ENCODE peak calls at places on chromosomes 1 and 21, in five cellular contexts. J, L, P, H and W are unnamed samples.

GRCh38 chr1:11321656-11322491 is 48.9 kb downstream of the UBIAD1 start:
- DNase-seq in P (no peak), J (no peak), H (no peak), L (no peak), W (no peak)

GRCh38 chr1:152495066-152495675 is 15.4 kb upstream of the LCE5A start:
- DNase-seq in J (peak; percentile 78), H (no peak), L (no peak), P (no peak), W (no peak)

GRCh38 chr1:27044613-27045091 is 32.0 kb upstream of the TENT5B start:
- DNase-seq in P (peak; percentile 87), L (peak; percentile 97), H (peak; percentile 86), J (peak; percentile 96), W (no peak)

GRCh38 chr1:172154571-172154970 is 265.9 kb upstream of the C1orf105 start:
- DNase-seq in P (no peak), H (no peak), L (no peak), J (no peak), W (no peak)

GRCh38 chr1:39047374-39048229 is 21.5 kb downstream of the NDUFS5 start:
- DNase-seq in H (no peak), P (peak; percentile 19), J (peak; percentile 47), L (no peak), W (no peak)

GRCh38 chr21:25907573-25908275 is 173.0 kb downstream of the GABPA start:
- DNase-seq in P (no peak), L (no peak), J (no peak), H (no peak), W (no peak)

GRCh38 chr1:160868141-160868540 is 5.5 kb upstream of the CD244 start:
- DNase-seq in J (no peak), P (no peak), H (no peak), L (no peak), W (no peak)

GRCh38 chr1:156090822-156091188 is 8.5 kb upstream of the MEX3A start:
- DNase-seq in L (peak; percentile 97), J (peak; percentile 95), P (peak; percentile 82), H (peak; percentile 85), W (peak; percentile 87)

GRCh38 chr1:22117851-22118250 is 25.0 kb downstream of the WNT4 start:
- DNase-seq in L (no peak), J (no peak), P (no peak), H (no peak), W (no peak)

GRCh38 chr1:8211620-8212442 is 106.1 kb upstream of the SLC45A1 start:
- DNase-seq in L (peak; percentile 82), P (no peak), H (no peak), J (no peak), W (no peak)

GRCh38 chr21:34126691-34127090 is 53.3 kb downstream of the MRPS6 start:
- DNase-seq in L (no peak), P (no peak), H (no peak), J (no peak), W (no peak)

GRCh38 chr21:34128674-34129038 is 55.3 kb downstream of the MRPS6 start:
- DNase-seq in L (no peak), P (no peak), J (no peak), H (no peak), W (no peak)

GRCh38 chr21:34129039-34129891 is 55.9 kb downstream of the MRPS6 start:
- DNase-seq in P (peak; percentile 58), J (no peak), H (peak; percentile 38), L (no peak), W (no peak)

GRCh38 chr21:34126269-34126668 is 52.9 kb downstream of the MRPS6 start:
- DNase-seq in J (no peak), L (no peak), P (no peak), H (no peak), W (no peak)

GRCh38 chr21:34128124-34128523 is 54.7 kb downstream of the MRPS6 start:
- DNase-seq in L (no peak), H (no peak), J (no peak), P (no peak), W (no peak)
- H3K4me1 ChIP-seq in L (peaks cover 20% of the 10 kb centered on the region), H (peaks cover 59% of the 10 kb centered on the region), J (no peaks in the 10 kb centered on the region), P (peaks cover 61% of the 10 kb centered on the region), W (peaks cover 6% of the 10 kb centered on the region)

GRCh38 chr1:33242652-33243051 is 13.6 kb upstream of the ZNF362 start:
- DNase-seq in P (no peak), H (no peak), J (no peak), L (no peak), W (no peak)

GRCh38 chr1:33241866-33242265 is 14.4 kb upstream of the ZNF362 start:
- DNase-seq in P (no peak), L (peak; percentile 12), J (no peak), H (no peak), W (no peak)

GRCh38 chr1:33246171-33246570 is 10.1 kb upstream of the ZNF362 start:
- DNase-seq in H (no peak), J (no peak), L (peak; percentile 61), P (no peak), W (no peak)

GRCh38 chr1:33244809-33245186 is 11.5 kb upstream of the ZNF362 start:
- DNase-seq in L (peak; percentile 10), J (peak; percentile 56), P (no peak), H (no peak), W (no peak)

DNA sequence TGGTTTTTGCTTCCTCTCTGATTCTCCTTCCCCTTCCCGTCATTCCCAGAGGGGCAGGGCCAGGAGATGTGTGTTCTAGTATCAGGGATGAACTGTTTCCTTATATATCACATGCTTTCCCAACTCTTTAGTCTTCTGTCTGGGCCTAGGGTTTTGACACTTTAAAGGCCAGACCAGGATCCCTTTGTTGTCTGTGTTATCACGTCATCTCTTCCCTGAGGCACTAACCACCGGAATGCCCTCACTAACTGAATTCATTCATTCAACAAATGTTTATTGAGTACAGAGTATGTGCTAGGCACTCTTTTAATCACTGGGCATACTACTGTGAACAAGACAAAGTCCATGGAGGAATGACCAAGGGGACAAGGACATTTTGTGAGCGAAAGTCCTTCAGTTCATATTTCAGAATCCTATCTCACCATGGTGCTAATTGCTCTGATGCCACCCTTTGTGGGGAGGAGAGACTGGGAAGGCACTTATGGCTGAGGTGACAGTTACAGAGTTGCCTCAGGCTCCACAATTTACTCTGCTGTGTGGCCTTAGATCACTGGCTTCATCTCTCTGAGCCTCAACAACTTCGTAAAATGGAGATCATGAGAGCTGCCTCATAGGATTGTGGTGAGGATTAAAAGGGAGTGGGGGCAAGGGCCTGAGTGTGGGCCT is 12.0 kb upstream of the ZNF362 start:
- DNase-seq in P (no peak), H (no peak), L (peak; percentile 0), J (no peak), W (no peak)
- H3K27ac ChIP-seq in P (peak overlapping the region; percentile 20), H (no peak overlapping the region), L (no peak overlapping the region), J (no peak overlapping the region), W (no peak overlapping the region)

GRCh38 chr1:93581917-93582850 is 99.5 kb downstream of the BCAR3 start:
- DNase-seq in P (no peak), J (no peak), H (no peak), L (no peak), W (no peak)

GRCh38 chr1:93578433-93578830 is 103.2 kb downstream of the BCAR3 start:
- DNase-seq in P (peak; percentile 12), H (no peak), L (no peak), J (no peak), W (no peak)

GRCh38 chr1:93578911-93579825 is 102.5 kb downstream of the BCAR3 start:
- DNase-seq in P (peak; percentile 12), J (no peak), H (no peak), L (no peak), W (no peak)

GRCh38 chr1:93577536-93578432 is 103.9 kb downstream of the BCAR3 start:
- DNase-seq in J (no peak), L (no peak), P (peak; percentile 11), H (no peak), W (no peak)

DNA sequence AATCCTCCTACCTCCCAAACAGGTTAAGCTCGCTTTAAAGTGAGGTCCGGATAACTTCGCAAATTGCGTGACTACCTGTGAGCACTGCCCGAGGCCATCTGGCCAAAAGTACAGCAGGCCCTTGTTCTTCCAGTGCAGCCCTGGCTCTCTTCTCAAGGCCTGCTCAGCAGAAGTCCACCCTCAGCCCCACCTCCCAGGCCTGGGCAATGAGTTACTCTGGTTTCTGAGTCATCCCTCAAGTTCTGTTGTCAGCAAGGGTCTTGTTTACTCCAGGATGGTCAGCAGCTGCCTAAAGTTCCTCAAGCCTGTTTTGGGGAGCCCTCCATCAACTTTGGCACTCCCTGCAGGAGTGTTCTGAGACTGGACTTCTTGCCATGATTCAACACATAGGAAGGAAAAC is 101.7 kb downstream of the BCAR3 start:
- DNase-seq in P (peak; percentile 52), H (no peak), J (no peak), L (no peak), W (no peak)
- H3K4me1 ChIP-seq in P (peaks cover 75% of the 10 kb centered on the region), H (no peaks in the 10 kb centered on the region), J (no peaks in the 10 kb centered on the region), L (no peaks in the 10 kb centered on the region), W (no peaks in the 10 kb centered on the region)

GRCh38 chr1:208233546-208233945 is 10.6 kb downstream of the PLXNA2 start:
- DNase-seq in J (no peak), L (no peak), H (no peak), P (no peak), W (no peak)

GRCh38 chr1:208233978-208234377 is 10.2 kb downstream of the PLXNA2 start:
- DNase-seq in P (no peak), L (no peak), J (no peak), H (no peak), W (no peak)

GRCh38 chr1:208235983-208236761 is 8.0 kb downstream of the PLXNA2 start:
- DNase-seq in J (no peak), P (peak; percentile 58), H (no peak), L (peak; percentile 88), W (no peak)

GRCh38 chr1:208235356-208235982 is 8.7 kb downstream of the PLXNA2 start:
- DNase-seq in P (no peak), H (no peak), L (no peak), J (no peak), W (no peak)

GRCh38 chr1:208234721-208235120 is 9.5 kb downstream of the PLXNA2 start:
- DNase-seq in L (no peak), H (no peak), J (no peak), P (no peak), W (no peak)
- H3K27ac ChIP-seq in L (no peak overlapping the region), H (no peak overlapping the region), J (no peak overlapping the region), P (peak overlapping the region; percentile 53), W (no peak overlapping the region)

GRCh38 chr1:184499626-184500025 is 112.8 kb downstream of the C1orf21 start:
- DNase-seq in J (no peak), P (no peak), L (no peak), H (no peak), W (no peak)
- H3K4me1 ChIP-seq in J (no peaks in the 10 kb centered on the region), P (peaks cover 68% of the 10 kb centered on the region), L (no peaks in the 10 kb centered on the region), H (no peaks in the 10 kb centered on the region), W (peaks cover 5% of the 10 kb centered on the region)

DNA sequence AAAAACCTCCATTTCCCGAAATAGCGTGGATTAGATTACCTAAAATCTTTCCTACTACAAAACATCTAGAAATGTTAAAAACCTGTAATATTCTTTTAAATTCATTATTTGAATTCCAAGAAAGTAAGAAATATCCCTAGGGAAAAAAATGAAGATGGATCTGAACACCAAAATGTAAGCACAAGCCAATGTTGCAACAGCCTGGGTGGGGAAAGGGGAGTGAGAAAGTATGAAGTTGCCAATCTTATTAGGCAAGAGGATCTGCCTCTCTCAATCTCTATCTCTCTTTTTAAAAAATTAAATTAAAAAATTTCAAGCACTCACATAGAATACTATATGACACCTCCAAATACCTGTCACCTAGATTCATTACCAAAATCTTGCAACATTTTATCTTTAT is 74.9 kb upstream of the IRF2BP2 start:
- DNase-seq in J (no peak), L (no peak), P (no peak), H (no peak), W (no peak)
- H3K27ac ChIP-seq in J (no peak overlapping the region), L (no peak overlapping the region), P (peak overlapping the region; percentile 80), H (no peak overlapping the region), W (no peak overlapping the region)